ENCODE peak calls at places on chromosomes 7 and 10, in nine cellular contexts. K is CD4-positive, alpha-beta memory T cell; B is bronchial epithelial cell; O is GM06990; L is heart left ventricle; C is mesenchymal stem cell; H is psoas muscle; S is CD4-positive, CD25-positive, alpha-beta regulatory T cell; I is right cardiac atrium. R is an unnamed sample.

GRCh38 chr10:113129117-113129516 is 179.1 kb downstream of the TCF7L2 start:
- DNase-seq in K (no peak), B (no peak), O (no peak), L (no peak), C (no peak), H (no peak), S (no peak), I (no peak), R (no peak)

GRCh38 chr7:134016223-134016941 is 110.8 kb upstream of the LRGUK start:
- DNase-seq in K (no peak), B (peak), O (no peak), L (no peak), C (peak), H (no peak), S (no peak), I (no peak), R (peak)

GRCh38 chr10:51867956-51868355 is 168.6 kb upstream of the CSTF2T start:
- DNase-seq in K (no peak), B (peak), O (no peak), L (no peak), C (peak), H (no peak), S (no peak), I (no peak), R (no peak)

GRCh38 chr7:101340379-101340778 is 18.8 kb upstream of the IFT22 start:
- DNase-seq in K (no peak), B (no peak), O (no peak), L (no peak), C (no peak), H (no peak), S (no peak), I (no peak), R (no peak)

GRCh38 chr10:63114031-63114814 is 18.9 kb upstream of the NRBF2 start:
- DNase-seq in K (no peak), B (peak), O (no peak), L (peak), C (peak), H (peak), S (no peak), I (peak), R (peak)

GRCh38 chr10:7610651-7611389 is 55.9 kb downstream of the ITIH5 start:
- DNase-seq in K (no peak), B (no peak), O (no peak), L (no peak), C (peak), H (peak), S (no peak), I (no peak), R (peak)

GRCh38 chr10:33216661-33217427 is 117.6 kb downstream of the NRP1 start:
- DNase-seq in K (no peak), B (peak), O (no peak), L (no peak), C (peak), H (no peak), S (no peak), I (no peak), R (no peak)

GRCh38 chr7:135923700-135924261 is 53.4 kb downstream of the MTPN start:
- DNase-seq in K (no peak), B (peak), O (no peak), L (no peak), C (peak), H (no peak), S (no peak), I (no peak), R (no peak)

GRCh38 chr7:44177570-44178131 is 11.6 kb downstream of the GCK start:
- DNase-seq in K (no peak), B (peak), O (no peak), L (peak), C (peak), H (no peak), S (no peak), I (peak), R (no peak)

GRCh38 chr10:124921261-124921660 is 20.7 kb upstream of the ZRANB1 start:
- DNase-seq in K (no peak), B (peak), O (no peak), L (no peak), C (no peak), H (no peak), S (no peak), I (no peak), R (no peak)

DNA sequence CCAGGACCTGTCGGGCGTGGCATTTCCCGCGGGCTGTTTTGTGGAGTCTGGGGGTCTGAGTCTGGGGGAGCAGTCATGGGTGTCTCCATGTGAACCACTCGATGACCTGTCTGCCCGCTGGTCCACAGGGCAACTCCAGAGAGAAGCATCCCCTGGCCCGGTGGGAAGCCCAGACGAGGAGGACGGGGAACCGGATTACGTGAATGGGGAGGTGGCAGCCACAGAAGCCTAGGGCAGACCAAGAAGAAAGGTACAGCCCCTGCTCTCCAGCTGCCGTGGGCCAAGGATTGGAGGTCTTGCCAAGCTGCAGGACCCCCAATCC is 14.7 kb downstream of the LAT2 start:
- DNase-seq in K (no peak), B (no peak), O (no peak), L (no peak), C (no peak), H (no peak), S (no peak), I (no peak), R (no peak)
- H3K4me3 ChIP-seq in K (no peak), B (no peak), O (no peak), L (no peak), C (no peak), H (no peak), S (no peak), I (no peak), R (no peak)

GRCh38 chr7:28505014-28505413 is 92.7 kb downstream of the CREB5 start:
- DNase-seq in K (no peak), B (no peak), O (no peak), L (no peak), C (no peak), H (no peak), S (no peak), I (no peak), R (no peak)
- H3K4me3 ChIP-seq in K (no peak), B (no peak), O (no peak), L (no peak), C (no peak), H (no peak), S (no peak), I (no peak), R (no peak)

GRCh38 chr7:78712111-78712510 is 741.4 kb downstream of the MAGI2 start:
- DNase-seq in K (no peak), B (no peak), O (no peak), L (no peak), C (no peak), H (no peak), S (no peak), I (no peak), R (no peak)
- H3K4me3 ChIP-seq in K (no peak), B (no peak), O (no peak), L (no peak), C (no peak), H (no peak), S (no peak), I (no peak), R (no peak)

GRCh38 chr10:99993994-99994689 is 15.6 kb downstream of the DNMBP start:
- DNase-seq in K (peak), B (no peak), O (peak), L (peak), C (peak), H (peak), S (peak), I (peak), R (peak)
- H3K4me3 ChIP-seq in K (no peak), B (no peak), O (no peak), L (no peak), C (peak), H (no peak), S (peak), I (no peak), R (no peak)

DNA sequence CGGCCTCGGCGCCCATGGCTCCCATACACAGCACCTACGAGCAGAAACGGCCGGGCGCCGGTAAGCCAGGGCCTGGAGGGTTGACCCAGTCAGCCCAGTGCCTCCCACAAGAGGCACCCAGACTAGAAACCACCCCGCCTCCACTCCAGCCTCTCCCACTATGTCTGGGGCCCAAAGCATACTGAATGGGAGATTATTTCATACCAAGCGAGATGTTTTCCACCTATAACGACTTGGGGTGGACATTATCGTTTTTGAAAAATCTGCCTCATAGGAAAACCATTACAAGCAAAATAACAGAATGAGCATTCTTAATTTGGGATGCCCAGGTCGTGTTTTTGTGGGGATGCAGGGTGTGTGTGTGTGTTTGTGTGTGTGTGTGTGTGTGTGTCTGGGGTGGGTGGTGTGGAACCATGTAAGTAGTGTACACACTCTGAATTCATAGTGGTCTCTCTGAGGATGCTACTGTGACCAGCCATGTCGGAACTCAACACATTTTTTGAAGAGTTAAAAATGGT is 1.6 kb downstream of the HOXA6 start:
- DNase-seq in K (no peak), B (no peak), O (no peak), L (no peak), C (no peak), H (no peak), S (no peak), I (no peak), R (no peak)
- H3K4me3 ChIP-seq in K (no peak), B (no peak), O (no peak), L (no peak), C (peak), H (peak), S (no peak), I (no peak), R (no peak)

GRCh38 chr7:130940326-130940725 is 206.3 kb upstream of the KLF14 start:
- DNase-seq in K (no peak), B (no peak), O (no peak), L (no peak), C (no peak), H (no peak), S (no peak), I (no peak), R (no peak)

GRCh38 chr7:130940907-130941306 is 206.9 kb upstream of the KLF14 start:
- DNase-seq in K (no peak), B (no peak), O (no peak), L (no peak), C (no peak), H (no peak), S (no peak), I (no peak), R (no peak)

GRCh38 chr7:130937830-130938229 is 203.8 kb upstream of the KLF14 start:
- DNase-seq in K (no peak), B (no peak), O (no peak), L (no peak), C (no peak), H (no peak), S (no peak), I (no peak), R (no peak)

GRCh38 chr7:130938661-130939060 is 204.7 kb upstream of the KLF14 start:
- DNase-seq in K (peak), B (no peak), O (no peak), L (no peak), C (no peak), H (no peak), S (peak), I (no peak), R (no peak)

DNA sequence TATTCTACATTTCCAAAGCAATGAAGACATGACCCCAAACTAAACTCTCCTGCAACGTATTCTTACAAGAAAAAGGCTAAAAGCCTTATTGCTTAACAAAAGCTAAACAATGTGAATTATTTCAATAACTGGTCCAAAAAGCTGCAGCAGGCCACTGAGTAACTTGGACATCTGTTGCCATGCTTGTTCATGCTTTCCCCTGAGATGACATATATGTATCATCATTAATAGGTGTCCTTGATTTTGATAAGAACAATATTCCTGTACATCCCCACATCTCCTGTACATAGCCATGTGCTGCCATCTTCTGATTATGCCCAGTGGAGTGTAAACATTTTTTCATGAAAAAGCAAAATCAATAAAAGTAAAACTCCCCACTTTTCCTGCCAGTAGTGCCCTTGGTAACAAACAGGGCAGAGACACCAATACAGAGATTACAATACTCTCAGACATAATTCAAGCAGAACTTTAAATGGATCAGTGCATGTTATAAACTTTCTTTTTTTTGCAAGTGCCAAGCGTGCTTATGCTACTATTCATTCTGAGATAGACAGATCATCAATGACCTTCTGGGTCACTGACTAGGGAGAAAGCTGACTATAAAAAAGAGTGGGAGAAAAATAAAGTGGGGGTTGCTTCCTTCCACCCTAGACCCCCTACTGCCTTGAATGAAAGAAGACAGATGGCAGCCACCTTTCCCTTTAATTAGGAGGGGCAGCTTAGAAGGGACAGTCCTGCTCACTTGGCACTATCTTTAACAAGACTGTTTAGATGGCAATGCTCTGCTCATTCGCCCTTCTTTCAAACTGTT is 205.5 kb upstream of the KLF14 start:
- DNase-seq in K (no peak), B (no peak), O (no peak), L (no peak), C (no peak), H (no peak), S (no peak), I (no peak), R (no peak)
- H3K4me3 ChIP-seq in K (peak), B (peak), O (no peak), L (no peak), C (peak), H (peak), S (peak), I (no peak), R (no peak)